ENCODE peak calls at places on chromosome 1, in nine cellular contexts. I is GM23248, D is neural progenitor cell, N is OCI-LY7, T is SK-N-SH, F is MM.1S, C is GM23338, R is HCT116, E is PC-3. K is an unnamed sample.

GRCh38 chr1:116853680-116854191 is 56.0 kb upstream of the PTGFRN start:
- DNase-seq in I (peak; percentile 86), D (peak; percentile 30), N (no peak), T (peak; percentile 28), F (peak; percentile 31), C (peak; percentile 75), R (peak; percentile 42), E (peak; percentile 97), K (peak; percentile 89)

GRCh38 chr1:35345439-35345981 is 77.0 kb downstream of the ZMYM4 start:
- DNase-seq in I (no peak), D (no peak), N (no peak), T (no peak), F (peak; percentile 7), C (peak; percentile 64), R (no peak), E (no peak), K (no peak)

GRCh38 chr1:110283677-110284076 is 55.5 kb upstream of the RBM15 start:
- DNase-seq in I (peak; percentile 51), D (no peak), N (no peak), T (no peak), F (no peak), C (no peak), R (no peak), E (no peak), K (no peak)

GRCh38 chr1:153899509-153899908 is 23.3 kb downstream of the GATAD2B start:
- DNase-seq in I (no peak), D (no peak), N (no peak), T (no peak), F (no peak), C (no peak), R (no peak), E (no peak), K (no peak)

GRCh38 chr1:59128239-59128736 is 168.6 kb upstream of the FGGY start:
- DNase-seq in I (peak; percentile 80), D (no peak), N (no peak), T (no peak), F (no peak), C (no peak), R (no peak), E (peak; percentile 55), K (no peak)

GRCh38 chr1:55428944-55429931 is 214.1 kb upstream of the USP24 start:
- DNase-seq in I (peak; percentile 95), D (no peak), N (no peak), T (peak; percentile 5), F (no peak), C (peak; percentile 7), R (peak; percentile 100), E (peak; percentile 99), K (peak; percentile 91)

GRCh38 chr1:41501581-41501980 is 17.1 kb upstream of the EDN2 start:
- DNase-seq in I (no peak), D (no peak), N (no peak), T (no peak), F (no peak), C (no peak), R (no peak), E (peak; percentile 78), K (no peak)

GRCh38 chr1:153612111-153612754 is 704 bp downstream of the S100A16 start:
- DNase-seq in I (peak; percentile 42), D (no peak), N (no peak), T (no peak), F (no peak), C (no peak), R (no peak), E (no peak), K (no peak)

GRCh38 chr1:162009501-162010174 is 14.0 kb downstream of the OLFML2B start:
- DNase-seq in I (no peak), D (no peak), N (no peak), T (no peak), F (no peak), C (no peak), R (no peak), E (no peak), K (no peak)

GRCh38 chr1:55127827-55128343 is 87.3 kb downstream of the USP24 start:
- DNase-seq in I (peak; percentile 31), D (no peak), N (no peak), T (no peak), F (no peak), C (no peak), R (no peak), E (peak; percentile 69), K (no peak)

GRCh38 chr1:169288011-169288414 is 79.6 kb downstream of the NME7 start:
- DNase-seq in I (peak; percentile 58), D (no peak), N (no peak), T (no peak), F (no peak), C (peak; percentile 63), R (peak; percentile 28), E (peak; percentile 87), K (no peak)

GRCh38 chr1:245453556-245453955 is 298.8 kb downstream of the KIF26B start:
- DNase-seq in I (no peak), D (no peak), N (no peak), T (no peak), F (no peak), C (no peak), R (no peak), E (no peak), K (no peak)

GRCh38 chr1:73914994-73915393 is 283.0 kb downstream of the LRRIQ3 start:
- DNase-seq in I (no peak), D (peak; percentile 60), N (no peak), T (no peak), F (no peak), C (no peak), R (no peak), E (no peak), K (no peak)

GRCh38 chr1:223143760-223144248 is 756 bp upstream of the TLR5 start:
- DNase-seq in I (no peak), D (no peak), N (no peak), T (no peak), F (peak; percentile 96), C (no peak), R (no peak), E (no peak), K (peak; percentile 48)

GRCh38 chr1:149936992-149937705 is 470 bp upstream of the MTMR11 start:
- DNase-seq in I (peak; percentile 58), D (no peak), N (no peak), T (no peak), F (peak; percentile 20), C (peak; percentile 54), R (peak; percentile 91), E (peak; percentile 96), K (peak; percentile 80)

GRCh38 chr1:231990388-231990787 is 363.8 kb downstream of the DISC1 start:
- DNase-seq in I (peak; percentile 6), D (no peak), N (no peak), T (no peak), F (no peak), C (no peak), R (no peak), E (no peak), K (no peak)

GRCh38 chr1:20575544-20576056 is 13.3 kb upstream of the CDA start:
- DNase-seq in I (no peak), D (no peak), N (no peak), T (no peak), F (no peak), C (no peak), R (no peak), E (no peak), K (no peak)
- TF ChIP-seq EZH2phosphoT487 in I (no peak), D (no peak), N (no peak), T (no peak), F (no peak), C (no peak), R (no peak), E (no peak), K (no peak)

DNA sequence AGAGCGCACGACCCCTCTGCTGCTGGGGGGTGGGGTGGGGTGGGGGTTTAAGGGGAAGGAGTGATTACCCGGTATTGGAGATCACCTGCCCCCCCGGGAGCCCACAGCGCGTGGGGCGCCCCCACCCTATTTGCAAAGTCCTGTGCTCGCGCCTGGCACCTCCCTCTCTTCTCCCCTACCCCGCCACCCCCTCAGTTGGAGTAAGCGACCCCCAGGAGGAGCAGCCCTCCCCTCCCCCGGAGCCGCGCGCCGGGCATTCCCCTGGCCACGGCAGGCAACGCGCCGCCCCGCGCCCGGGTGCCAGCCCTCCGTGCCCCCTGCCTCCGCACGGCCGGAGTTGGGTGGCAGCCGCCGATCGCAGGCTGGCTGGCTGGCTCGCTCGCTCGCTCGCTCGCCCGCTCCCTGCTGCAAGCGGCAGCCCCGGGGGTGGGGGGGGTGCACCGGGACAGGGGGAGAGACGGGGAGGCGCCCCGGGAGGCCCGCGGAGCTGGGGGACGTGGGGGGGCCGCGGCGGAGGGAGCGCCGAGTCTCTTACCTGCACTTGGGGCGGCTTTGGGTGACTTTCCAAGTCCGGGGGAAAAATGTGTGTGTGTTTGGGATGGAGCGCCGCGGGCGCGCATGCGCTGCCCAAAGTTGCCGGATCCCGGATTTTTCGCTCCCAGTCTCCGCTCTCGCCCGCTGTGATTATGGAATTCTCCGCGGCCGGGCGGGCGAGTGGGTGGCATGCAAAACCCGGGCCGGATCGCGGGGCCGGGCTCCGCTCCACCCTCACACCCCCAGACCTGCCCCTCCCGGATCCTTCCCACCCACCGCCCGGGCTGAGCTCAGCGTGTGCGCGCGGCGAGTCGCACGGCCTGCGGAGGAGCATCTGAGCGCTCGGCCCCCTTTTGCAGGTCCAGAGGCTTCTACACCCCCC is at the start of gene CASZ1:
- DNase-seq in I (peak; percentile 93), D (peak; percentile 95), N (no peak), T (peak; percentile 99), F (no peak), C (peak; percentile 96), R (peak; percentile 87), E (peak; percentile 89), K (peak; percentile 93)
- H3K4me3 ChIP-seq in I (peak within 1 kb of the TSS; percentile 73), D (peak within 1 kb of the TSS; percentile 91), N (no peak within 1 kb of the TSS), T (peak within 1 kb of the TSS; percentile 67), F (no peak within 1 kb of the TSS), C (peak within 1 kb of the TSS; percentile 64), R (peak within 1 kb of the TSS; percentile 53), E (peak within 1 kb of the TSS; percentile 89), K (peak within 1 kb of the TSS; percentile 98)

DNA sequence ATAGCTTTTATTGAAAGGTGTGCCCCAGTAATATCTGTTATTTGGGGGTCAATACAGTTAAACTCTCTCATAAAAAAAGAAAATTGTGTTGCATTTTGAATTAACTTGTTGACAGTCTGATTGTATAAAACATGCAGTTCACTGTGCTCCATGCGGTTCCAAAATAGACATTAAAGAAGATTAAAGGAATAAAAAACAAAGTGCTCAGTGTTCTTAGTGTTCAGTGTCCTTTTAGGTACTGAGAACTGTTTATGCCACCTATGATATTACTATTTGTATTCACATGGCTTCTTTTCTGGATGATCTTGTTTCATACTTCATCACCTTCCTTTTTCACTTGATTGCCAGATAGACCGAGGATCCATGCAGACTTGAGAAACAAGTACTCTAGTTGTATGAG is 15.3 kb upstream of the SGIP1 start:
- DNase-seq in I (no peak), D (no peak), N (no peak), T (no peak), F (no peak), C (no peak), R (no peak), E (no peak), K (no peak)
- TF ChIP-seq EZH2phosphoT487 in I (no peak), D (no peak), N (no peak), T (no peak), F (no peak), C (no peak), R (no peak), E (no peak), K (no peak)

GRCh38 chr1:87450136-87450535 is 121.5 kb downstream of the LMO4 start:
- DNase-seq in I (no peak), D (no peak), N (no peak), T (no peak), F (no peak), C (no peak), R (no peak), E (no peak), K (no peak)
- H3K4me3 ChIP-seq in I (no peak overlapping the region), D (no peak overlapping the region), N (peak overlapping the region; percentile 20), T (no peak overlapping the region), F (peak overlapping the region; percentile 47), C (no peak overlapping the region), R (no peak overlapping the region), E (no peak overlapping the region), K (no peak overlapping the region)

K was measured in hepatocyte.